ENCODE peak calls at places on chromosomes 1 and 21, in ten cellular contexts. One of them, this sample, is unnamed.
A peak's percentile ranks its signal among the peaks of the same experiment; 100 is the strongest.

GRCh38 chr1:22717038-22717758 is 6.6 kb downstream of the EPHB2 start:
- ATAC-seq in IMR-90: no peak
- ATAC-seq in upper lobe of left lung: peak; percentile 44
- ATAC-seq in HepG2: peak; percentile 62
- ATAC-seq in right lobe of liver: peak; percentile 8
- ATAC-seq in heart left ventricle: no peak
- ATAC-seq in K562: peak; percentile 26
- ATAC-seq in GM12878: no peak
- ATAC-seq in HCT116: no peak
- ATAC-seq in body of pancreas: peak; percentile 64
- ATAC-seq in this sample: no peak

GRCh38 chr21:44484498-44485253 is 29.4 kb downstream of the LRRC3 start:
- ATAC-seq in upper lobe of left lung: no peak
- ATAC-seq in right lobe of liver: peak; percentile 32
- ATAC-seq in HepG2: peak; percentile 7
- ATAC-seq in IMR-90: no peak
- ATAC-seq in heart left ventricle: no peak
- ATAC-seq in GM12878: no peak
- ATAC-seq in K562: no peak
- ATAC-seq in HCT116: peak; percentile 39
- ATAC-seq in body of pancreas: no peak
- ATAC-seq in this sample: no peak

GRCh38 chr1:211610779-211611556 is 32.0 kb upstream of the SLC30A1 start:
- ATAC-seq in right lobe of liver: peak; percentile 53
- ATAC-seq in upper lobe of left lung: no peak
- ATAC-seq in IMR-90: no peak
- ATAC-seq in HepG2: peak; percentile 11
- ATAC-seq in GM12878: no peak
- ATAC-seq in HCT116: no peak
- ATAC-seq in body of pancreas: no peak
- ATAC-seq in heart left ventricle: peak; percentile 66
- ATAC-seq in K562: no peak
- ATAC-seq in this sample: peak; percentile 26

GRCh38 chr1:95716550-95716949 is 482.5 kb downstream of the RWDD3 start:
- ATAC-seq in IMR-90: no peak
- ATAC-seq in K562: no peak
- ATAC-seq in upper lobe of left lung: no peak
- ATAC-seq in heart left ventricle: no peak
- ATAC-seq in HCT116: no peak
- ATAC-seq in body of pancreas: no peak
- ATAC-seq in right lobe of liver: no peak
- ATAC-seq in GM12878: no peak
- ATAC-seq in HepG2: no peak
- ATAC-seq in this sample: no peak

GRCh38 chr1:234579967-234580366 is 30.0 kb downstream of the IRF2BP2 start:
- ATAC-seq in right lobe of liver: no peak
- ATAC-seq in HCT116: peak; percentile 80
- ATAC-seq in heart left ventricle: no peak
- ATAC-seq in K562: peak; percentile 61
- ATAC-seq in GM12878: peak; percentile 82
- ATAC-seq in HepG2: peak; percentile 57
- ATAC-seq in upper lobe of left lung: no peak
- ATAC-seq in IMR-90: no peak
- ATAC-seq in body of pancreas: no peak
- ATAC-seq in this sample: no peak

GRCh38 chr1:53326598-53327182 is 1.2 kb downstream of the LRP8 start:
- ATAC-seq in heart left ventricle: peak; percentile 41
- ATAC-seq in HCT116: peak; percentile 65
- ATAC-seq in GM12878: peak; percentile 68
- ATAC-seq in IMR-90: peak; percentile 27
- ATAC-seq in upper lobe of left lung: peak; percentile 47
- ATAC-seq in K562: peak; percentile 60
- ATAC-seq in HepG2: peak; percentile 69
- ATAC-seq in right lobe of liver: peak; percentile 43
- ATAC-seq in body of pancreas: peak; percentile 29
- ATAC-seq in this sample: peak; percentile 26

GRCh38 chr1:47478090-47478489 is 40.2 kb downstream of the FOXD2 start:
- ATAC-seq in K562: no peak
- ATAC-seq in HCT116: no peak
- ATAC-seq in HepG2: peak; percentile 99
- ATAC-seq in body of pancreas: peak; percentile 89
- ATAC-seq in IMR-90: no peak
- ATAC-seq in GM12878: no peak
- ATAC-seq in right lobe of liver: peak; percentile 92
- ATAC-seq in heart left ventricle: no peak
- ATAC-seq in upper lobe of left lung: peak; percentile 92
- ATAC-seq in this sample: peak; percentile 76

GRCh38 chr21:38843379-38843778 is 37.6 kb downstream of the ETS2 start:
- ATAC-seq in HCT116: no peak
- ATAC-seq in IMR-90: no peak
- ATAC-seq in right lobe of liver: no peak
- ATAC-seq in heart left ventricle: no peak
- ATAC-seq in upper lobe of left lung: no peak
- ATAC-seq in HepG2: no peak
- ATAC-seq in GM12878: no peak
- ATAC-seq in K562: no peak
- ATAC-seq in body of pancreas: no peak
- ATAC-seq in this sample: no peak

GRCh38 chr21:38857152-38857825 is 51.6 kb downstream of the ETS2 start:
- ATAC-seq in IMR-90: no peak
- ATAC-seq in GM12878: no peak
- ATAC-seq in body of pancreas: no peak
- ATAC-seq in upper lobe of left lung: no peak
- ATAC-seq in HCT116: no peak
- ATAC-seq in K562: peak; percentile 87
- ATAC-seq in HepG2: peak; percentile 80
- ATAC-seq in heart left ventricle: peak; percentile 22
- ATAC-seq in right lobe of liver: no peak
- ATAC-seq in this sample: no peak

GRCh38 chr1:222995230-222995580 is 147.8 kb downstream of the TLR5 start:
- ATAC-seq in HepG2: no peak
- ATAC-seq in body of pancreas: no peak
- ATAC-seq in right lobe of liver: no peak
- ATAC-seq in heart left ventricle: peak; percentile 42
- ATAC-seq in upper lobe of left lung: no peak
- ATAC-seq in GM12878: no peak
- ATAC-seq in HCT116: no peak
- ATAC-seq in IMR-90: no peak
- ATAC-seq in K562: no peak
- ATAC-seq in this sample: no peak

GRCh38 chr1:32761253-32761877 is 55.8 kb downstream of the YARS1 start:
- ATAC-seq in IMR-90: peak; percentile 21
- ATAC-seq in K562: peak; percentile 28
- ATAC-seq in GM12878: peak; percentile 75
- ATAC-seq in HCT116: peak; percentile 31
- ATAC-seq in upper lobe of left lung: peak; percentile 7
- ATAC-seq in HepG2: no peak
- ATAC-seq in right lobe of liver: peak; percentile 60
- ATAC-seq in body of pancreas: peak; percentile 34
- ATAC-seq in heart left ventricle: no peak
- ATAC-seq in this sample: peak; percentile 43

GRCh38 chr1:183942933-183943693 is 94.4 kb downstream of the COLGALT2 start:
- ATAC-seq in K562: peak; percentile 84
- ATAC-seq in upper lobe of left lung: no peak
- ATAC-seq in right lobe of liver: no peak
- ATAC-seq in body of pancreas: no peak
- ATAC-seq in IMR-90: peak; percentile 95
- ATAC-seq in GM12878: peak; percentile 98
- ATAC-seq in HepG2: no peak
- ATAC-seq in heart left ventricle: peak; percentile 70
- ATAC-seq in HCT116: peak; percentile 99
- ATAC-seq in this sample: peak; percentile 51
- H3K27me3 ChIP-seq in K562: no peaks in the 10 kb centered on the region
- H3K27me3 ChIP-seq in upper lobe of left lung: no peaks in the 10 kb centered on the region
- H3K27me3 ChIP-seq in right lobe of liver: no peaks in the 10 kb centered on the region
- H3K27me3 ChIP-seq in body of pancreas: no peaks in the 10 kb centered on the region
- H3K27me3 ChIP-seq in IMR-90: no peaks in the 10 kb centered on the region
- H3K27me3 ChIP-seq in GM12878: no peaks in the 10 kb centered on the region
- H3K27me3 ChIP-seq in HepG2: no peaks in the 10 kb centered on the region
- H3K27me3 ChIP-seq in heart left ventricle: no peaks in the 10 kb centered on the region
- H3K27me3 ChIP-seq in HCT116: no peaks in the 10 kb centered on the region
- H3K27me3 ChIP-seq in this sample: no peaks in the 10 kb centered on the region

GRCh38 chr1:75630004-75630403 is 19.1 kb upstream of the SLC44A5 start:
- ATAC-seq in body of pancreas: no peak
- ATAC-seq in HCT116: peak; percentile 62
- ATAC-seq in right lobe of liver: no peak
- ATAC-seq in IMR-90: no peak
- ATAC-seq in GM12878: no peak
- ATAC-seq in upper lobe of left lung: no peak
- ATAC-seq in heart left ventricle: no peak
- ATAC-seq in K562: peak; percentile 56
- ATAC-seq in HepG2: no peak
- ATAC-seq in this sample: no peak

GRCh38 chr1:75630998-75631397 is 20.1 kb upstream of the SLC44A5 start:
- ATAC-seq in upper lobe of left lung: no peak
- ATAC-seq in HCT116: no peak
- ATAC-seq in K562: no peak
- ATAC-seq in IMR-90: no peak
- ATAC-seq in right lobe of liver: no peak
- ATAC-seq in GM12878: no peak
- ATAC-seq in heart left ventricle: no peak
- ATAC-seq in HepG2: peak; percentile 61
- ATAC-seq in body of pancreas: no peak
- ATAC-seq in this sample: no peak

DNA sequence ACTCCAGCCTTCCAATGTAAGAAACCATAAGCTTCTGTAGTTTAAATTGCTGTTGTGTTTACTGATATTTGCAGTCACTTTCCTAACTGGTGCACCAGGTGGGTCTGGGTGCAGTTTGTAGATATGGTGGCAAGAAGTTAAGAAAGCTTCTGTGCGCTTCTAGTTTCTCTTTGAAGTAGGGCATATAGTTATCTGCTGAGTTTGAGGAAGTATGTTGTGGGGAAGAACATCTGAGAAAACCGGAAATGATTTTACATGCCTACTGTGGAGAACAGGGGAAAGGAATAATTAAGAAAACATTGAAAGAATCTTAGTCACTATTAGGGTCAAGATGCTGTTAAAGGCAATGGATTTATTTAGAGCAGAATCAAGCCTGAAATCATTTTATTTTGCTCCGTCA is 14.9 kb upstream of the SLC44A5 start:
- ATAC-seq in K562: no peak
- ATAC-seq in GM12878: no peak
- ATAC-seq in heart left ventricle: no peak
- ATAC-seq in body of pancreas: no peak
- ATAC-seq in IMR-90: no peak
- ATAC-seq in right lobe of liver: no peak
- ATAC-seq in HepG2: no peak
- ATAC-seq in upper lobe of left lung: no peak
- ATAC-seq in HCT116: no peak
- ATAC-seq in this sample: no peak
- TF ChIP-seq POLR2A in K562: no peak
- TF ChIP-seq POLR2A in GM12878: no peak
- TF ChIP-seq POLR2A in heart left ventricle: no peak
- TF ChIP-seq POLR2A in body of pancreas: no peak
- TF ChIP-seq POLR2A in IMR-90: no peak
- TF ChIP-seq POLR2A in right lobe of liver: no peak
- TF ChIP-seq POLR2A in HepG2: no peak
- TF ChIP-seq POLR2A in upper lobe of left lung: no peak
- TF ChIP-seq POLR2A in HCT116: no peak
- TF ChIP-seq POLR2A in this sample: no peak

DNA sequence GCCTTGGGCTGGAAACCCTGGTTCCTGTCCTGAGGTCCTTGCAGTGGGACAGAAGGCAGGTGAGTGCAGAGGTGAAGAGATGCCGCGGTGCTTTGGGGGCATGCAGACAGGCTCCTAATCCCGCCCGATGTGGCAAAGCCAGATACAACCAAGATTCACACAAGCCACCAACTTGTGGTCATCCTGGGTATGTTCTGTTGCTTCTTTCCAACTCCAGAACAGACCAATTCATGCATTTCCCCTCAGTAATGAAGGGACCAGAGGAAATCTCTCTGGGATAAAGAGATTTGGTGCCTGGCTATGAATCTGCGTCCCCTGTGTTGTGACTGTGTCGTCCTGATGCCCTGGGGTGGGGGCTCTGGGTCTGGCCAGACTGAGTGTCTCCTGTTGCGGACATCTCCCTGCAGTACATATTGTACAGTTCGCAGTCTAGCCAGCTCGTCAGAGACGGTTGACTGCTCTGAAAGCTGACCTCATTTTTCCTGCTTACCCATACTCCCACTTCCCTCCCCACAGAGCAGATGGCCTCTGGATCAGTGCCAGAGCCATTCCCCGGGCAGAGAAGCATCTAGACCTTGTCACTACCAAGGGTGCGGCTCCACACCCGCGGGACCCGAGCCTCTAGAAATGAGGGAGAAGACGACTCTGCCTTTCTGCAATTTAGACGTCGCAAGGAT is 216.3 kb downstream of the KIF26B start:
- ATAC-seq in right lobe of liver: peak; percentile 47
- ATAC-seq in body of pancreas: no peak
- ATAC-seq in HCT116: no peak
- ATAC-seq in heart left ventricle: peak; percentile 91
- ATAC-seq in GM12878: no peak
- ATAC-seq in upper lobe of left lung: no peak
- ATAC-seq in IMR-90: no peak
- ATAC-seq in HepG2: no peak
- ATAC-seq in K562: peak; percentile 53
- ATAC-seq in this sample: no peak
- H3K27me3 ChIP-seq in right lobe of liver: no peaks in the 10 kb centered on the region
- H3K27me3 ChIP-seq in body of pancreas: no peaks in the 10 kb centered on the region
- H3K27me3 ChIP-seq in HCT116: no peaks in the 10 kb centered on the region
- H3K27me3 ChIP-seq in heart left ventricle: no peaks in the 10 kb centered on the region
- H3K27me3 ChIP-seq in GM12878: peaks cover 2% of the 10 kb centered on the region
- H3K27me3 ChIP-seq in upper lobe of left lung: no peaks in the 10 kb centered on the region
- H3K27me3 ChIP-seq in IMR-90: no peaks in the 10 kb centered on the region
- H3K27me3 ChIP-seq in HepG2: no peaks in the 10 kb centered on the region
- H3K27me3 ChIP-seq in K562: peaks cover 80% of the 10 kb centered on the region
- H3K27me3 ChIP-seq in this sample: no peaks in the 10 kb centered on the region

GRCh38 chr1:183731151-183731550 is 73.8 kb upstream of the RGL1 start:
- ATAC-seq in HepG2: no peak
- ATAC-seq in heart left ventricle: no peak
- ATAC-seq in IMR-90: no peak
- ATAC-seq in upper lobe of left lung: no peak
- ATAC-seq in right lobe of liver: no peak
- ATAC-seq in K562: no peak
- ATAC-seq in HCT116: no peak
- ATAC-seq in body of pancreas: no peak
- ATAC-seq in GM12878: peak; percentile 60
- ATAC-seq in this sample: no peak

GRCh38 chr1:183735069-183735860 is 69.7 kb upstream of the RGL1 start:
- ATAC-seq in GM12878: no peak
- ATAC-seq in HepG2: no peak
- ATAC-seq in IMR-90: peak; percentile 44
- ATAC-seq in right lobe of liver: peak; percentile 34
- ATAC-seq in upper lobe of left lung: no peak
- ATAC-seq in heart left ventricle: no peak
- ATAC-seq in K562: no peak
- ATAC-seq in HCT116: no peak
- ATAC-seq in body of pancreas: peak; percentile 12
- ATAC-seq in this sample: peak; percentile 10

GRCh38 chr1:183734600-183735036 is 70.3 kb upstream of the RGL1 start:
- ATAC-seq in upper lobe of left lung: no peak
- ATAC-seq in K562: no peak
- ATAC-seq in body of pancreas: peak; percentile 48
- ATAC-seq in right lobe of liver: peak; percentile 75
- ATAC-seq in IMR-90: peak; percentile 71
- ATAC-seq in heart left ventricle: peak; percentile 78
- ATAC-seq in GM12878: no peak
- ATAC-seq in HCT116: no peak
- ATAC-seq in HepG2: no peak
- ATAC-seq in this sample: peak; percentile 80

GRCh38 chr1:183732251-183732650 is 72.7 kb upstream of the RGL1 start:
- ATAC-seq in HCT116: no peak
- ATAC-seq in IMR-90: no peak
- ATAC-seq in right lobe of liver: no peak
- ATAC-seq in HepG2: no peak
- ATAC-seq in body of pancreas: no peak
- ATAC-seq in upper lobe of left lung: no peak
- ATAC-seq in GM12878: no peak
- ATAC-seq in K562: no peak
- ATAC-seq in heart left ventricle: no peak
- ATAC-seq in this sample: no peak

GRCh38 chr1:183733610-183734219 is 71.2 kb upstream of the RGL1 start:
- ATAC-seq in IMR-90: no peak
- ATAC-seq in upper lobe of left lung: no peak
- ATAC-seq in heart left ventricle: no peak
- ATAC-seq in K562: no peak
- ATAC-seq in HCT116: no peak
- ATAC-seq in right lobe of liver: no peak
- ATAC-seq in GM12878: no peak
- ATAC-seq in HepG2: no peak
- ATAC-seq in body of pancreas: no peak
- ATAC-seq in this sample: no peak
- TF ChIP-seq POLR2A in IMR-90: no peak
- TF ChIP-seq POLR2A in upper lobe of left lung: no peak
- TF ChIP-seq POLR2A in heart left ventricle: no peak
- TF ChIP-seq POLR2A in K562: no peak
- TF ChIP-seq POLR2A in HCT116: no peak
- TF ChIP-seq POLR2A in right lobe of liver: no peak
- TF ChIP-seq POLR2A in GM12878: no peak
- TF ChIP-seq POLR2A in HepG2: no peak
- TF ChIP-seq POLR2A in body of pancreas: no peak
- TF ChIP-seq POLR2A in this sample: no peak